ENCODE peak calls at places on chromosomes 12 and 14, in nine cellular contexts. I is fibroblast of pulmonary artery, J is tibial artery, Q is neural progenitor cell, F is astrocyte of the spinal cord, D is AG10803, A is choroid plexus epithelial cell, H is dorsolateral prefrontal cortex, Z is cardiac muscle cell. V is an unnamed sample.

GRCh38 chr14:20723458-20723857 is 22.2 kb upstream of the EDDM3A start:
- DNase-seq in Z (no peak), F (no peak), H (no peak), J (no peak), Q (no peak), A (no peak), D (no peak), I (no peak), V (no peak)

GRCh38 chr12:1575287-1575798 is 19.0 kb downstream of the FBXL14 start:
- DNase-seq in J (no peak), A (peak), F (peak), D (no peak), Q (no peak), Z (no peak), I (no peak), H (no peak), V (peak)

GRCh38 chr12:88663001-88663400 is 82.7 kb upstream of the KITLG start:
- DNase-seq in I (peak), D (peak), F (no peak), J (no peak), Q (no peak), H (no peak), A (no peak), Z (no peak), V (peak)

GRCh38 chr12:104756901-104757300 is 201.2 kb downstream of the SLC41A2 start:
- DNase-seq in J (no peak), H (no peak), Q (no peak), D (no peak), Z (no peak), A (no peak), I (no peak), F (no peak), V (no peak)

GRCh38 chr14:74647834-74648361 is 35.9 kb upstream of the LTBP2 start:
- DNase-seq in I (no peak), H (no peak), D (no peak), A (peak), Q (no peak), F (no peak), J (no peak), Z (no peak), V (no peak)

GRCh38 chr12:991350-992278 is 591 bp downstream of the ERC1 start:
- DNase-seq in A (peak), Q (peak), D (no peak), Z (no peak), H (peak), F (peak), J (no peak), I (peak), V (peak)

GRCh38 chr12:30169839-30170591 is 386.3 kb upstream of the TMTC1 start:
- DNase-seq in A (no peak), J (no peak), D (no peak), F (no peak), Q (peak), I (no peak), Z (peak), H (no peak), V (no peak)

GRCh38 chr12:26623136-26623535 is 209.9 kb downstream of the ITPR2 start:
- DNase-seq in I (no peak), A (no peak), J (no peak), Z (no peak), F (no peak), H (no peak), Q (no peak), D (no peak), V (no peak)

GRCh38 chr12:54417712-54418440 is 1.2 kb downstream of the ITGA5 start:
- DNase-seq in A (no peak), D (no peak), J (no peak), H (no peak), Q (peak), Z (no peak), I (no peak), F (no peak), V (no peak)

GRCh38 chr12:67456281-67456918 is 187.2 kb downstream of the CAND1 start:
- DNase-seq in D (peak), I (peak), A (peak), F (peak), Z (no peak), Q (peak), J (no peak), H (no peak), V (peak)

GRCh38 chr12:75722714-75723200 is 211.3 kb upstream of the KRR1 start:
- DNase-seq in A (peak), D (peak), J (peak), I (peak), Z (no peak), H (peak), F (peak), Q (no peak), V (peak)

GRCh38 chr12:34607520-34608195 is 585.4 kb downstream of the ALG10 start:
- DNase-seq in H (no peak), J (no peak), Q (no peak), A (no peak), D (no peak), F (no peak), Z (no peak), I (no peak), V (no peak)

GRCh38 chr12:15808250-15808971 is 19.2 kb upstream of the EPS8 start:
- DNase-seq in F (no peak), D (peak), Z (no peak), I (no peak), H (no peak), Q (no peak), J (no peak), A (peak), V (peak)

GRCh38 chr14:75005357-75005756 is 2.6 kb downstream of the EIF2B2 start:
- DNase-seq in F (no peak), A (no peak), H (no peak), Q (no peak), I (no peak), Z (no peak), D (no peak), J (no peak), V (no peak)

GRCh38 chr14:71620401-71620800 is 311.8 kb upstream of the RGS6 start:
- DNase-seq in D (peak), J (no peak), F (peak), A (peak), H (no peak), I (peak), Q (no peak), Z (no peak), V (peak)

GRCh38 chr12:127559349-127560040 is 707.5 kb upstream of the TMEM132C start:
- DNase-seq in Z (peak), H (no peak), A (peak), Q (peak), D (peak), I (peak), F (peak), J (no peak), V (peak)

GRCh38 chr12:90945070-90945649 is 9.8 kb downstream of the CCER1 start:
- DNase-seq in F (peak), J (no peak), D (peak), Z (peak), H (no peak), Q (peak), A (peak), I (peak), V (peak)

GRCh38 chr14:28751467-28752058 is 15.0 kb upstream of the FOXG1 start:
- DNase-seq in Q (peak), I (peak), J (no peak), F (peak), A (peak), Z (peak), D (peak), H (peak), V (peak)

GRCh38 chr14:51873221-51873893 is 12.9 kb downstream of the GNG2 start:
- DNase-seq in F (peak), Q (no peak), J (no peak), Z (no peak), A (peak), D (peak), I (peak), H (no peak), V (peak)

DNA sequence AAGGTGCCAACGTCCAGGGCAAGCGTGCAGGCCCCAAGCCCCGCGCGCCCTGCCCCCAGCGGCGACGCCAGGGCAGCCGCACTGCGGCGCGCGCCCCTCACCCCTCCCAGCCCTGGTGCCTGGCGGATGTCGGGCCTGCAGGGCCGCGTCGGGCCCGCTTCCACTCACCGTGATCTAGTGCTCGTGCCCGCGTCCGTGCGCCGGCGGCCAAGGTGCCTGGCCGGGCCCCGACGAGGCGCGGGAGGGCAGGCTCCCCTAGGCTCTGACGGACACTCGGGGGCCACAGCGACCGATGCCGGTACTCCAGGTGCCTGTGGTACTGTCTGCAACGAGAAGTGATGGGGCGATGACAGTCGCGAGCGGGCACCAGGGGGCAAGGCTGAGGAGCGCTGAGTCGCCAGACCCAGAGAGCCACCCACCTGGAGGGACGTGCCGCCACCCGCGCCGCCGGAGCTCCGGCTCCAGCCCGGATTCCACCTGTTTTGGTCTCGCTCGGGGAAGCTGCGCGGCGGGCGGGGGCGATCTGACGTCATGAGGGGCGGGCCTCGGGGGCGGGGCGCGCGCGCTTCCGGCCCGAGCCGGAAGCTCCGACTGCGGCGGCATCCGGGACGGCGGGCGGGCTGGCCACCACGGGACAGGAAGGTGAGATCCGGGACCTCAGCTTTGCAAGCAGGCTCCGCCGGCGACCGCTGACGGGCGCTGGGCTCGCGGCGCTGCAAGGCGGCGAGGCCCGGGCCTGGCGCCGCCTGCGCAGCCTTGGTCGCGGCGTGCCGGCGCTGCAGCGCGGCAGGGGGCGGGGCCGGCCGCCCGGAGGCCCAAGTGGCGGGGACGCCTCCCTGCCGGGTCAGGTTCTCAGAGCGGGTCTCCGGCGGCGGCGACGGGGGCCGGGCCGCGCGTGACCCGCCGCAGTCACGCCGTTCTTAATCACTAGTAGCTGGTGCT is at the start of the genes LYSET and MOAP1:
- DNase-seq in J (peak), A (peak), Z (peak), I (peak), D (peak), F (peak), Q (peak), H (peak), V (peak)
- TF ChIP-seq CTCF in J (peak), A (no peak), Z (peak), I (no peak), D (no peak), F (peak), Q (peak), H (no peak), V (no peak)

GRCh38 chr12:49188916-49189367 is at the start of gene TUBA1A:
- DNase-seq in Z (peak), D (peak), H (peak), A (peak), Q (peak), F (peak), J (peak), I (peak), V (peak)

GRCh38 chr12:49188205-49188915 is 520 bp downstream of the TUBA1A start:
- DNase-seq in A (peak), Z (peak), H (peak), J (peak), Q (peak), F (no peak), I (peak), D (peak), V (peak)

GRCh38 chr12:49189731-49190314 is 943 bp upstream of the TUBA1A start:
- DNase-seq in D (no peak), H (no peak), J (no peak), F (peak), A (no peak), Z (no peak), Q (no peak), I (peak), V (no peak)

GRCh38 chr12:49190317-49190716 is 1.4 kb upstream of the TUBA1A start:
- DNase-seq in J (no peak), Z (no peak), I (no peak), H (peak), A (no peak), F (no peak), D (no peak), Q (peak), V (no peak)

GRCh38 chr12:49187184-49187583 is 1.7 kb downstream of the TUBA1A start:
- DNase-seq in D (peak), H (peak), F (peak), Z (no peak), I (peak), Q (peak), J (peak), A (peak), V (peak)
- H3K4me3 ChIP-seq in D (peak), H (peak), F (peak), Z (peak), I (peak), Q (peak), J (peak), A (peak), V (peak)

GRCh38 chr14:94368956-94369355 is 19.4 kb downstream of the SERPINA1 start:
- DNase-seq in F (no peak), I (no peak), D (no peak), A (no peak), J (peak), H (no peak), Z (no peak), Q (no peak), V (no peak)

GRCh38 chr14:94374749-94375148 is 13.7 kb downstream of the SERPINA1 start:
- DNase-seq in Q (no peak), H (no peak), I (no peak), J (no peak), A (no peak), D (no peak), F (no peak), Z (no peak), V (no peak)

GRCh38 chr14:94373708-94374107 is 14.7 kb downstream of the SERPINA1 start:
- DNase-seq in D (peak), J (peak), Z (no peak), F (peak), I (peak), Q (no peak), A (peak), H (no peak), V (peak)

GRCh38 chr14:94370524-94370910 is 17.9 kb downstream of the SERPINA1 start:
- DNase-seq in Q (no peak), H (no peak), F (no peak), J (peak), Z (no peak), A (no peak), I (no peak), D (no peak), V (no peak)

DNA sequence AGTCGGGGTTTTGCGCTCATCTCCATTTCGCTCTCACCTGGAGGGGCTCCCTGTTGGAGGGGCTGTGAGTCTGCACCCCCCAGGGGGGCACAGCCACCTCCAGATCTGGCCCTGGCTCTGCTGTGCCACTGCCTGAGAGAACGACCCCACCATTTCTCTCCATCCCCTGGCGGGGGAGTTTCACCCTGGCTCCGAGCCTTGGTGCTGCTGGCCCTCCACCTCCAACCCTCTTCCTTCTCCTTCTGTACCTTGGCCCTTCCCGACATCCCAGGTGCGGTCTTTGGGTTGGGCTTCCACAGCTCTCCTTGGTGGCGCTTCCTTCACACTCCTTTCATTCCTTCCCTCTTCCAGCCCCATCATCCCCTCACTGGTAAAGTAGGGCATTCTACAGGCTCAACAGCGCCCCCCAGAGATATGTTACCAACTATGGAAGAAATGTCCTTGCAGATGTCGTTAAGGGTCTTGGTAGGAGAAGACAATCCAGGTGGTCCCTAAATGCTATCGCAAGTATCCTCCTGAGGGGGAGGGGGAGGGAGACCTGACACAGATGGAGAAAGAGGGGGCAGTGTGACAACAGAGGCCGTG is 16.3 kb downstream of the SERPINA1 start:
- DNase-seq in Z (no peak), I (no peak), A (no peak), F (no peak), J (no peak), H (no peak), Q (peak), D (no peak), V (no peak)
- TF ChIP-seq CTCF in Z (no peak), I (no peak), A (peak), F (peak), J (no peak), H (no peak), Q (peak), D (peak), V (no peak)

GRCh38 chr12:6552140-6552551 is 3.7 kb downstream of the IFFO1 start:
- DNase-seq in H (peak), A (no peak), D (peak), Z (peak), F (no peak), J (peak), I (no peak), Q (no peak), V (peak)

GRCh38 chr12:6549379-6550151 is 6.3 kb downstream of the IFFO1 start:
- DNase-seq in Q (no peak), J (no peak), D (no peak), H (no peak), I (no peak), Z (no peak), F (no peak), A (no peak), V (no peak)

GRCh38 chr12:6551063-6551461 is 4.8 kb downstream of the IFFO1 start:
- DNase-seq in Q (no peak), F (no peak), J (peak), Z (no peak), H (peak), I (no peak), D (peak), A (no peak), V (peak)

GRCh38 chr12:6551496-6552139 is 4.2 kb downstream of the IFFO1 start:
- DNase-seq in D (peak), I (peak), J (no peak), Z (no peak), Q (no peak), A (peak), F (peak), H (peak), V (peak)

DNA sequence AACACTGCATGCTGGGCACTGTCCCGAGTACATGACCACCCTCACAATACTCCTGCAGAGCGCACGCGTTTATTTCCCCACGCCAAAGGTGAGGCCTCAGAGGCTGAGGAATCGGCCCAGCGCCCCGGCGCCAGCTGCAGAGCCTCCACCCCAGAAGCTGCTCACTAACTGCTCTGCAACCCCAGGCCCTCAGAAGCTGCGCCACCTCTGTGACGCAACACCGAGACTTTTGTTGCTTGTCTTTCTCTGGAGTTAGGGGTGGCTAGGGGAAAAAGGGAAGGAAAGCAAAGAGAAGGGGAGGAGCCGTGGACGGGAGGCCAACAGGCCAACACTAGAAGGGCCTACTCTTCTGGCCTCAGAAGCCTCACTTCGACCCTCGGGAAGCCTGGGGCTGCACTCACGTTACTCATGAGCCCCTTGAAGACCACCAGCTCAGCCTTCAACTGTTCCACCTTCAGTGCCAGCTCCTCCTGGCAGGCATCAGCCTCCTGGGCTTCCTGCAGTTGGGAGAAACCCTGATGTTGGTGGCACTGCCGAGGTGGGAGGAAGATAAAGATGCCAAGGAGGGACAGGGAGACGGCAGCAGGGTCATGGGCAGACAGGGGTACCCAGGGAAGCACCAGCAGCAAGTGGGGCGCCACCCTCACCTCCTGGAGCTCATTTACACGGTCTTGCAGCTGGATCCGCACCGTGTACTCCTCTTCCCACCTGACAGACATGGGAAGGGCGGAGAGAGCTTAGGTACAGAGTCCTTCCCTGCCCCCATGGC is 5.4 kb downstream of the IFFO1 start:
- DNase-seq in D (no peak), H (no peak), J (no peak), Z (no peak), F (no peak), A (no peak), Q (no peak), I (no peak), V (no peak)
- H3K4me3 ChIP-seq in D (peak), H (peak), J (no peak), Z (no peak), F (no peak), A (no peak), Q (no peak), I (no peak), V (peak)

GRCh38 chr12:20486233-20486632 is 117.9 kb downstream of the PDE3A start:
- DNase-seq in D (peak), Q (peak), Z (no peak), A (peak), J (no peak), H (no peak), F (peak), I (no peak), V (no peak)
- TF ChIP-seq CTCF in D (peak), Q (peak), Z (no peak), A (peak), J (no peak), H (peak), F (peak), I (no peak), V (no peak)

GRCh38 chr14:100317897-100318808 is 5.0 kb upstream of the SLC25A47 start:
- DNase-seq in Z (peak), H (peak), D (peak), J (peak), I (peak), Q (peak), A (peak), F (peak), V (peak)
- H3K4me3 ChIP-seq in Z (no peak), H (peak), D (peak), J (peak), I (no peak), Q (no peak), A (peak), F (no peak), V (no peak)

GRCh38 chr12:7042847-7043246 is 17.7 kb upstream of the C1S start:
- DNase-seq in I (peak), D (peak), H (no peak), Q (peak), J (no peak), F (peak), A (peak), Z (peak), V (peak)
- TF ChIP-seq CTCF in I (peak), D (peak), H (no peak), Q (peak), J (peak), F (peak), A (peak), Z (peak), V (peak)